ENCODE peak calls at places on chromosomes 2 and 18, in ten cellular contexts. U is HFF-Myc, L is fibroblast of villous mesenchyme, B is vagina, D is SK-N-MC, J is HCT116, Y is heart right ventricle, G is GM12878, H is lower lobe of right lung, S is cardiac muscle cell. N is an unnamed sample.
A peak's percentile ranks its signal among the peaks of the same experiment; 100 is the strongest.

GRCh38 chr2:7706791-7707190 is 789.6 kb downstream of the RNF144A start:
- DNase-seq in U (no peak), L (no peak), B (no peak), D (no peak), J (no peak), Y (no peak), G (no peak), H (no peak), S (no peak), N (no peak)

GRCh38 chr2:141348481-141348880 is 782.3 kb downstream of the LRP1B start:
- DNase-seq in U (peak; percentile 44), L (peak; percentile 36), B (no peak), D (no peak), J (no peak), Y (no peak), G (no peak), H (no peak), S (no peak), N (no peak)

GRCh38 chr2:189545424-189545823 is 35.2 kb downstream of the SLC40A1 start:
- DNase-seq in U (no peak), L (no peak), B (no peak), D (no peak), J (no peak), Y (no peak), G (no peak), H (no peak), S (peak; percentile 26), N (no peak)

GRCh38 chr2:225590932-225591331 is 191.4 kb downstream of the NYAP2 start:
- DNase-seq in U (no peak), L (no peak), B (no peak), D (no peak), J (no peak), Y (no peak), G (no peak), H (no peak), S (no peak), N (no peak)

GRCh38 chr2:85430780-85431601 is 12.5 kb downstream of the SH2D6 start:
- DNase-seq in U (no peak), L (no peak), B (no peak), D (no peak), J (no peak), Y (no peak), G (no peak), H (no peak), S (no peak), N (no peak)

GRCh38 chr2:223644116-223644515 is 42.0 kb upstream of the SCG2 start:
- DNase-seq in U (no peak), L (no peak), B (no peak), D (no peak), J (no peak), Y (no peak), G (no peak), H (no peak), S (no peak), N (no peak)

GRCh38 chr2:174004900-174005605 is 39.9 kb upstream of the SP3 start:
- DNase-seq in U (no peak), L (peak; percentile 84), B (no peak), D (no peak), J (no peak), Y (no peak), G (no peak), H (no peak), S (peak; percentile 84), N (no peak)

GRCh38 chr18:24271381-24272331 is 126.0 kb downstream of the OSBPL1A start:
- DNase-seq in U (no peak), L (peak; percentile 76), B (no peak), D (no peak), J (peak; percentile 49), Y (peak; percentile 79), G (no peak), H (peak; percentile 90), S (peak; percentile 85), N (peak; percentile 81)

GRCh38 chr2:66576381-66577330 is 141.7 kb downstream of the MEIS1 start:
- DNase-seq in U (no peak), L (peak; percentile 82), B (no peak), D (no peak), J (no peak), Y (peak; percentile 13), G (no peak), H (no peak), S (peak; percentile 59), N (no peak)

DNA sequence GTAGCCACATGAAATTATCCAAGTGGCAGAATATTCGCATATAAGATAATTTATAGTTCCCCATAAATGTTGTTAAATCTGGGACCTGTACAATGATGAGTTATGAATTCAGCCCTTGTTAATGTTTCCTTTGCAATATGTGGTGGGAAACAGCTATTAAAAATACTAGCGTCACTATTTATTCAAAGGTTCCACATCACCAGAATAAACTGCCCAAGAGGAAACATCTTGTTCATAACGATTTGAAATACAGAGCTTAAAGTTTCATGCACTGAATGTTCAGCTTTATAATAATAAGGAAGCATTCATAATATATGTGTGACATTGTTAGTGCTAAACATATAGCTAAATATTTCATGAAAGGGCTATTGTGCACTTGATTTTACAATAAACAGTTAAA is 224.0 kb upstream of the TCF4 start:
- DNase-seq in U (no peak), L (no peak), B (no peak), D (no peak), J (no peak), Y (no peak), G (no peak), H (no peak), S (no peak), N (no peak)
- H3K4me3 ChIP-seq in U (no peak overlapping the region), L (no peak overlapping the region), B (no peak overlapping the region), D (no peak overlapping the region), J (no peak overlapping the region), Y (no peak overlapping the region), G (no peak overlapping the region), H (no peak overlapping the region), S (no peak overlapping the region), N (no peak overlapping the region)

GRCh38 chr2:68463287-68463877 is 3.7 kb downstream of the FBXO48 start:
- DNase-seq in U (no peak), L (peak; percentile 71), B (no peak), D (no peak), J (peak; percentile 62), Y (no peak), G (no peak), H (no peak), S (peak; percentile 75), N (no peak)

GRCh38 chr2:68466361-68466777 is 725 bp downstream of the FBXO48 start:
- DNase-seq in U (no peak), L (peak; percentile 56), B (no peak), D (no peak), J (no peak), Y (no peak), G (no peak), H (no peak), S (peak; percentile 71), N (peak; percentile 13)

GRCh38 chr2:68466778-68467076 is 367 bp downstream of the FBXO48 start:
- DNase-seq in U (no peak), L (no peak), B (no peak), D (no peak), J (no peak), Y (no peak), G (no peak), H (no peak), S (no peak), N (no peak)

GRCh38 chr2:68464651-68465050 is 2.4 kb downstream of the FBXO48 start:
- DNase-seq in U (no peak), L (no peak), B (no peak), D (no peak), J (no peak), Y (no peak), G (no peak), H (no peak), S (no peak), N (no peak)

DNA sequence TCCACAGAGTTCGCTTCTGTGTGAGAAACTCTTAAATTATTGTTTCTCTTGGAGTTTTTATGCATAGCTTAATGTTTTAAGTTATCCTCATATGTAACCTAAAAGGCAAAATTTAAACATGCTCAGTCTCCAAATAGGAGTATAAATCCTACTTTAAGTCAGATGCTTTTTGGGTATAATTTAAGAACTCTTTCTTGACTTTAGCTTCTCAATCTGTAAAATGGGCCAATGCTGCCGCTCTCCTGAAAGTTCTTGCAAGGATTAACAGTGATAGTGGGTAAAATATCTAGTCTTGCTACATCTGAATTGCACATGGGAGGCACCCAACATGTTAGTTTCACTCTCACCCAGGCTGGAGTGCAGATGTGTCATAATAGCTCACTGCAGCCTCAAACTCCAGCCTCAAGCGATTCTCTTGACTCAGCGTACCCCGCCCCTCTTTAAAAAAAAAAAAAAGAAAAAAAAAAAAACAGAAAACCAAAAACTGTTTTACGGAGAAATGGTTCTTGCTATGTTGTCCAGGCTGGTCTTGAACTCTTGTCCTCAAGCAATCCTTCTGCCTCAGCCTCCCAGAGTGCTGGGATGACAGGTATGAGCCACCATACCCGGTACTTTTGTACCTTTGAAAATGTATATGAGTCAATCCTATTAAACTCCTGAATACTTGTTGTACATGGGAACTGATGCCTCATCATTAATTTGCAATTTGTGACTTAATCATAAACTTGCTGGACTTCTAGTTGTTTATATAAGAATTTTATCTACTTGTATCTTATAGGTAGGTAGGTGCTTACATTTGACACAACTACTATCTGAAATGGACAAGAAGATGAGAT is 1.8 kb downstream of the FBXO48 start:
- DNase-seq in U (no peak), L (peak; percentile 28), B (no peak), D (no peak), J (no peak), Y (no peak), G (no peak), H (no peak), S (no peak), N (no peak)
- H3K4me3 ChIP-seq in U (no peak overlapping the region), L (no peak overlapping the region), B (no peak overlapping the region), D (no peak overlapping the region), J (no peak overlapping the region), Y (no peak overlapping the region), G (no peak overlapping the region), H (no peak overlapping the region), S (no peak overlapping the region), N (no peak overlapping the region)

DNA sequence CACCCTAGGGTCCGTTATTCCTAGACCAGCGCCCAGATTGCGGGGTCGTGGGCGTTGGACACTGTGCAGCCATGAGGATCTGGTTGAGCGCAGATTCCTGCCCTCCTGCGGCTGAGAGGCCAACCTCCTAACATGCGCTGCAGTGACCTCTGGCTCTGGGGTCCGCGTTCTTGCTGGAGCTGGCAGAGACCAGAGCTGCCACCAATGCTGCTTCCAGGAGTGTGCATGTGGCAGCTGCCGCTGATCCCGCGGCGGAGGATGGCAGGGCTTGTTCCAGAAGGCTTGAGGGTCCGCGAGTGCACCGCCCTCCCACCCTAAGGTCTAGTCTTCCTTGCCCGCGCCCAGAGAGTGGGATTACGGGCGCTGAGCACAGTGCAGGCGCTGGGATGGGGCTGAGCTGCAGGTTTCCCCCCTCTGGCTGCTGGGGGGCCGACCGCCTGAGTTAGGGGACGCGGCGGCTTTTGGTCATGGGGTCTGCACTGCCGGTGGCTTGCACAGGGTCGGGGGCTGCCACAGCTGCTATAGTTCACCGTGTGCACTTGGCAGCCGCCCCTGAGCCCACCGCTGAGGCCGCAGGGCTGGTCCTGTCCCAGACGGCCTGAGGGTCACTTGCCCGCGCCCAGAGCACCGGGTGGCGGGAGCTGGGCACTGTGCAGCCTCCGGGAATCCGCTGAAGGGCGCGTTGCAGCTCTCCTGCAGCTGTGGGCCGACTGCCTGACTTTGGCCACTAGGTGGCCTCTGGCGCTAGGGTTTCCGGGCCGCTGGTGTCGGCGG is 145.9 kb downstream of the CCDC74A start:
- DNase-seq in U (no peak), L (peak; percentile 50), B (no peak), D (no peak), J (peak; percentile 48), Y (peak; percentile 81), G (no peak), H (peak; percentile 84), S (peak; percentile 69), N (peak; percentile 85)
- H3K4me3 ChIP-seq in U (peak overlapping the region; percentile 33), L (peak overlapping the region; percentile 34), B (peak overlapping the region; percentile 40), D (peak overlapping the region; percentile 83), J (no peak overlapping the region), Y (peak overlapping the region; percentile 49), G (peak overlapping the region; percentile 42), H (peak overlapping the region; percentile 45), S (peak overlapping the region; percentile 49), N (peak overlapping the region; percentile 22)

GRCh38 chr2:45649855-45650806 is 1.3 kb upstream of the PRKCE start:
- DNase-seq in U (no peak), L (peak; percentile 97), B (no peak), D (no peak), J (no peak), Y (peak; percentile 82), G (no peak), H (peak; percentile 83), S (peak; percentile 73), N (peak; percentile 82)
- H3K4me3 ChIP-seq in U (peak overlapping the region; percentile 73), L (peak overlapping the region; percentile 83), B (peak overlapping the region; percentile 97), D (peak overlapping the region; percentile 92), J (peak overlapping the region; percentile 84), Y (peak overlapping the region; percentile 85), G (peak overlapping the region; percentile 97), H (peak overlapping the region; percentile 80), S (peak overlapping the region; percentile 84), N (peak overlapping the region; percentile 59)

N was measured in HAP-1.